ENCODE peak calls at places on chromosomes 2 and 18, in ten cellular contexts. One of them, this sample, is unnamed.

GRCh38 chr18:49731860-49732311 is 81.4 kb downstream of the ACAA2 start:
- DNase-seq in hippocampal formation: no peak
- DNase-seq in body of pancreas: no peak
- DNase-seq in NCI-H345: no peak
- DNase-seq in activated effector memory CD4-positive, alpha-beta T cell treated with anti-CD3 and anti-CD28 coated beads, Interleukin-2, amount 50 U/mL, for 16 hours: no peak
- DNase-seq in stimulated activated CD4-positive, alpha-beta T cell treated with anti-CD3 and anti-CD28 coated beads, TNF-alpha, amount 100 ng/mL, for 1 hour: no peak
- DNase-seq in M059J: no peak
- DNase-seq in GM12864: no peak
- DNase-seq in activated CD4-positive, alpha-beta T cell treated with anti-CD3 and anti-CD28 coated beads, Interleukin-2, amount 50 U/mL, for 48 hours: no peak
- DNase-seq in AG08396: no peak
- DNase-seq in this sample: no peak

GRCh38 chr2:45233301-45233700 is 224.0 kb upstream of the SIX2 start:
- DNase-seq in hippocampal formation: no peak
- DNase-seq in body of pancreas: no peak
- DNase-seq in NCI-H345: no peak
- DNase-seq in activated effector memory CD4-positive, alpha-beta T cell treated with anti-CD3 and anti-CD28 coated beads, Interleukin-2, amount 50 U/mL, for 16 hours: no peak
- DNase-seq in stimulated activated CD4-positive, alpha-beta T cell treated with anti-CD3 and anti-CD28 coated beads, TNF-alpha, amount 100 ng/mL, for 1 hour: no peak
- DNase-seq in M059J: no peak
- DNase-seq in GM12864: no peak
- DNase-seq in activated CD4-positive, alpha-beta T cell treated with anti-CD3 and anti-CD28 coated beads, Interleukin-2, amount 50 U/mL, for 48 hours: no peak
- DNase-seq in AG08396: no peak
- DNase-seq in this sample: no peak

GRCh38 chr18:58496937-58497336 is 132.0 kb downstream of the ALPK2 start:
- DNase-seq in hippocampal formation: no peak
- DNase-seq in body of pancreas: no peak
- DNase-seq in NCI-H345: no peak
- DNase-seq in activated effector memory CD4-positive, alpha-beta T cell treated with anti-CD3 and anti-CD28 coated beads, Interleukin-2, amount 50 U/mL, for 16 hours: no peak
- DNase-seq in stimulated activated CD4-positive, alpha-beta T cell treated with anti-CD3 and anti-CD28 coated beads, TNF-alpha, amount 100 ng/mL, for 1 hour: no peak
- DNase-seq in M059J: peak
- DNase-seq in GM12864: no peak
- DNase-seq in activated CD4-positive, alpha-beta T cell treated with anti-CD3 and anti-CD28 coated beads, Interleukin-2, amount 50 U/mL, for 48 hours: no peak
- DNase-seq in AG08396: no peak
- DNase-seq in this sample: no peak

GRCh38 chr2:1546901-1547300 is 133.6 kb downstream of the TPO start:
- DNase-seq in hippocampal formation: no peak
- DNase-seq in body of pancreas: no peak
- DNase-seq in NCI-H345: no peak
- DNase-seq in activated effector memory CD4-positive, alpha-beta T cell treated with anti-CD3 and anti-CD28 coated beads, Interleukin-2, amount 50 U/mL, for 16 hours: no peak
- DNase-seq in stimulated activated CD4-positive, alpha-beta T cell treated with anti-CD3 and anti-CD28 coated beads, TNF-alpha, amount 100 ng/mL, for 1 hour: no peak
- DNase-seq in M059J: no peak
- DNase-seq in GM12864: no peak
- DNase-seq in activated CD4-positive, alpha-beta T cell treated with anti-CD3 and anti-CD28 coated beads, Interleukin-2, amount 50 U/mL, for 48 hours: no peak
- DNase-seq in AG08396: no peak
- DNase-seq in this sample: no peak

GRCh38 chr2:84741182-84741822 is 139.6 kb downstream of the TRABD2A start:
- DNase-seq in hippocampal formation: no peak
- DNase-seq in body of pancreas: no peak
- DNase-seq in NCI-H345: peak
- DNase-seq in activated effector memory CD4-positive, alpha-beta T cell treated with anti-CD3 and anti-CD28 coated beads, Interleukin-2, amount 50 U/mL, for 16 hours: peak
- DNase-seq in stimulated activated CD4-positive, alpha-beta T cell treated with anti-CD3 and anti-CD28 coated beads, TNF-alpha, amount 100 ng/mL, for 1 hour: peak
- DNase-seq in M059J: peak
- DNase-seq in GM12864: peak
- DNase-seq in activated CD4-positive, alpha-beta T cell treated with anti-CD3 and anti-CD28 coated beads, Interleukin-2, amount 50 U/mL, for 48 hours: peak
- DNase-seq in AG08396: no peak
- DNase-seq in this sample: no peak

GRCh38 chr2:96185516-96185915 is 23.1 kb downstream of the STARD7 start:
- DNase-seq in hippocampal formation: no peak
- DNase-seq in body of pancreas: no peak
- DNase-seq in NCI-H345: no peak
- DNase-seq in activated effector memory CD4-positive, alpha-beta T cell treated with anti-CD3 and anti-CD28 coated beads, Interleukin-2, amount 50 U/mL, for 16 hours: no peak
- DNase-seq in stimulated activated CD4-positive, alpha-beta T cell treated with anti-CD3 and anti-CD28 coated beads, TNF-alpha, amount 100 ng/mL, for 1 hour: no peak
- DNase-seq in M059J: no peak
- DNase-seq in GM12864: no peak
- DNase-seq in activated CD4-positive, alpha-beta T cell treated with anti-CD3 and anti-CD28 coated beads, Interleukin-2, amount 50 U/mL, for 48 hours: no peak
- DNase-seq in AG08396: no peak
- DNase-seq in this sample: no peak

GRCh38 chr18:78728301-78729098 is 251.1 kb upstream of the SALL3 start:
- DNase-seq in hippocampal formation: no peak
- DNase-seq in body of pancreas: no peak
- DNase-seq in NCI-H345: no peak
- DNase-seq in activated effector memory CD4-positive, alpha-beta T cell treated with anti-CD3 and anti-CD28 coated beads, Interleukin-2, amount 50 U/mL, for 16 hours: peak
- DNase-seq in stimulated activated CD4-positive, alpha-beta T cell treated with anti-CD3 and anti-CD28 coated beads, TNF-alpha, amount 100 ng/mL, for 1 hour: no peak
- DNase-seq in M059J: no peak
- DNase-seq in GM12864: no peak
- DNase-seq in activated CD4-positive, alpha-beta T cell treated with anti-CD3 and anti-CD28 coated beads, Interleukin-2, amount 50 U/mL, for 48 hours: no peak
- DNase-seq in AG08396: no peak
- DNase-seq in this sample: no peak

GRCh38 chr2:239399404-239399999 is 1.3 kb downstream of the HDAC4 start:
- DNase-seq in hippocampal formation: no peak
- DNase-seq in body of pancreas: peak
- DNase-seq in NCI-H345: peak
- DNase-seq in activated effector memory CD4-positive, alpha-beta T cell treated with anti-CD3 and anti-CD28 coated beads, Interleukin-2, amount 50 U/mL, for 16 hours: peak
- DNase-seq in stimulated activated CD4-positive, alpha-beta T cell treated with anti-CD3 and anti-CD28 coated beads, TNF-alpha, amount 100 ng/mL, for 1 hour: no peak
- DNase-seq in M059J: peak
- DNase-seq in GM12864: no peak
- DNase-seq in activated CD4-positive, alpha-beta T cell treated with anti-CD3 and anti-CD28 coated beads, Interleukin-2, amount 50 U/mL, for 48 hours: peak
- DNase-seq in AG08396: no peak
- DNase-seq in this sample: no peak

GRCh38 chr2:147808520-147808919 is 36.3 kb upstream of the ACVR2A start:
- DNase-seq in hippocampal formation: no peak
- DNase-seq in body of pancreas: no peak
- DNase-seq in NCI-H345: no peak
- DNase-seq in activated effector memory CD4-positive, alpha-beta T cell treated with anti-CD3 and anti-CD28 coated beads, Interleukin-2, amount 50 U/mL, for 16 hours: no peak
- DNase-seq in stimulated activated CD4-positive, alpha-beta T cell treated with anti-CD3 and anti-CD28 coated beads, TNF-alpha, amount 100 ng/mL, for 1 hour: no peak
- DNase-seq in M059J: no peak
- DNase-seq in GM12864: no peak
- DNase-seq in activated CD4-positive, alpha-beta T cell treated with anti-CD3 and anti-CD28 coated beads, Interleukin-2, amount 50 U/mL, for 48 hours: no peak
- DNase-seq in AG08396: no peak
- DNase-seq in this sample: no peak

GRCh38 chr2:43105586-43106562 is 120.5 kb downstream of the ZFP36L2 start:
- DNase-seq in hippocampal formation: no peak
- DNase-seq in body of pancreas: no peak
- DNase-seq in NCI-H345: no peak
- DNase-seq in activated effector memory CD4-positive, alpha-beta T cell treated with anti-CD3 and anti-CD28 coated beads, Interleukin-2, amount 50 U/mL, for 16 hours: no peak
- DNase-seq in stimulated activated CD4-positive, alpha-beta T cell treated with anti-CD3 and anti-CD28 coated beads, TNF-alpha, amount 100 ng/mL, for 1 hour: no peak
- DNase-seq in M059J: peak
- DNase-seq in GM12864: peak
- DNase-seq in activated CD4-positive, alpha-beta T cell treated with anti-CD3 and anti-CD28 coated beads, Interleukin-2, amount 50 U/mL, for 48 hours: no peak
- DNase-seq in AG08396: peak
- DNase-seq in this sample: no peak

GRCh38 chr2:213934560-213934959 is 476.3 kb upstream of the VWC2L start:
- DNase-seq in hippocampal formation: no peak
- DNase-seq in body of pancreas: no peak
- DNase-seq in NCI-H345: no peak
- DNase-seq in activated effector memory CD4-positive, alpha-beta T cell treated with anti-CD3 and anti-CD28 coated beads, Interleukin-2, amount 50 U/mL, for 16 hours: no peak
- DNase-seq in stimulated activated CD4-positive, alpha-beta T cell treated with anti-CD3 and anti-CD28 coated beads, TNF-alpha, amount 100 ng/mL, for 1 hour: no peak
- DNase-seq in M059J: peak
- DNase-seq in GM12864: peak
- DNase-seq in activated CD4-positive, alpha-beta T cell treated with anti-CD3 and anti-CD28 coated beads, Interleukin-2, amount 50 U/mL, for 48 hours: no peak
- DNase-seq in AG08396: no peak
- DNase-seq in this sample: no peak

GRCh38 chr2:114797942-114798341 is 355.5 kb downstream of the DPP10 start:
- DNase-seq in hippocampal formation: no peak
- DNase-seq in body of pancreas: no peak
- DNase-seq in NCI-H345: no peak
- DNase-seq in activated effector memory CD4-positive, alpha-beta T cell treated with anti-CD3 and anti-CD28 coated beads, Interleukin-2, amount 50 U/mL, for 16 hours: no peak
- DNase-seq in stimulated activated CD4-positive, alpha-beta T cell treated with anti-CD3 and anti-CD28 coated beads, TNF-alpha, amount 100 ng/mL, for 1 hour: no peak
- DNase-seq in M059J: no peak
- DNase-seq in GM12864: no peak
- DNase-seq in activated CD4-positive, alpha-beta T cell treated with anti-CD3 and anti-CD28 coated beads, Interleukin-2, amount 50 U/mL, for 48 hours: no peak
- DNase-seq in AG08396: no peak
- DNase-seq in this sample: no peak

GRCh38 chr2:88624477-88624876 is 2.8 kb downstream of the EIF2AK3 start:
- DNase-seq in hippocampal formation: no peak
- DNase-seq in body of pancreas: no peak
- DNase-seq in NCI-H345: no peak
- DNase-seq in activated effector memory CD4-positive, alpha-beta T cell treated with anti-CD3 and anti-CD28 coated beads, Interleukin-2, amount 50 U/mL, for 16 hours: no peak
- DNase-seq in stimulated activated CD4-positive, alpha-beta T cell treated with anti-CD3 and anti-CD28 coated beads, TNF-alpha, amount 100 ng/mL, for 1 hour: no peak
- DNase-seq in M059J: no peak
- DNase-seq in GM12864: no peak
- DNase-seq in activated CD4-positive, alpha-beta T cell treated with anti-CD3 and anti-CD28 coated beads, Interleukin-2, amount 50 U/mL, for 48 hours: no peak
- DNase-seq in AG08396: no peak
- DNase-seq in this sample: no peak

GRCh38 chr2:72757177-72757775 is 68.6 kb downstream of the EXOC6B start:
- DNase-seq in hippocampal formation: no peak
- DNase-seq in body of pancreas: peak
- DNase-seq in NCI-H345: no peak
- DNase-seq in activated effector memory CD4-positive, alpha-beta T cell treated with anti-CD3 and anti-CD28 coated beads, Interleukin-2, amount 50 U/mL, for 16 hours: no peak
- DNase-seq in stimulated activated CD4-positive, alpha-beta T cell treated with anti-CD3 and anti-CD28 coated beads, TNF-alpha, amount 100 ng/mL, for 1 hour: no peak
- DNase-seq in M059J: peak
- DNase-seq in GM12864: no peak
- DNase-seq in activated CD4-positive, alpha-beta T cell treated with anti-CD3 and anti-CD28 coated beads, Interleukin-2, amount 50 U/mL, for 48 hours: no peak
- DNase-seq in AG08396: peak
- DNase-seq in this sample: no peak

GRCh38 chr2:218271865-218272530 is 1.7 kb downstream of the PNKD start:
- DNase-seq in hippocampal formation: no peak
- DNase-seq in body of pancreas: no peak
- DNase-seq in NCI-H345: no peak
- DNase-seq in activated effector memory CD4-positive, alpha-beta T cell treated with anti-CD3 and anti-CD28 coated beads, Interleukin-2, amount 50 U/mL, for 16 hours: no peak
- DNase-seq in stimulated activated CD4-positive, alpha-beta T cell treated with anti-CD3 and anti-CD28 coated beads, TNF-alpha, amount 100 ng/mL, for 1 hour: no peak
- DNase-seq in M059J: no peak
- DNase-seq in GM12864: no peak
- DNase-seq in activated CD4-positive, alpha-beta T cell treated with anti-CD3 and anti-CD28 coated beads, Interleukin-2, amount 50 U/mL, for 48 hours: no peak
- DNase-seq in AG08396: no peak
- DNase-seq in this sample: no peak

GRCh38 chr2:7825591-7826312 is 856.1 kb upstream of the ID2 start:
- DNase-seq in hippocampal formation: no peak
- DNase-seq in body of pancreas: peak
- DNase-seq in NCI-H345: no peak
- DNase-seq in activated effector memory CD4-positive, alpha-beta T cell treated with anti-CD3 and anti-CD28 coated beads, Interleukin-2, amount 50 U/mL, for 16 hours: peak
- DNase-seq in stimulated activated CD4-positive, alpha-beta T cell treated with anti-CD3 and anti-CD28 coated beads, TNF-alpha, amount 100 ng/mL, for 1 hour: no peak
- DNase-seq in M059J: no peak
- DNase-seq in GM12864: peak
- DNase-seq in activated CD4-positive, alpha-beta T cell treated with anti-CD3 and anti-CD28 coated beads, Interleukin-2, amount 50 U/mL, for 48 hours: peak
- DNase-seq in AG08396: peak
- DNase-seq in this sample: no peak

GRCh38 chr2:8469709-8470493 is 212.0 kb upstream of the ID2 start:
- DNase-seq in hippocampal formation: no peak
- DNase-seq in body of pancreas: no peak
- DNase-seq in NCI-H345: no peak
- DNase-seq in activated effector memory CD4-positive, alpha-beta T cell treated with anti-CD3 and anti-CD28 coated beads, Interleukin-2, amount 50 U/mL, for 16 hours: no peak
- DNase-seq in stimulated activated CD4-positive, alpha-beta T cell treated with anti-CD3 and anti-CD28 coated beads, TNF-alpha, amount 100 ng/mL, for 1 hour: no peak
- DNase-seq in M059J: peak
- DNase-seq in GM12864: no peak
- DNase-seq in activated CD4-positive, alpha-beta T cell treated with anti-CD3 and anti-CD28 coated beads, Interleukin-2, amount 50 U/mL, for 48 hours: no peak
- DNase-seq in AG08396: no peak
- DNase-seq in this sample: no peak

GRCh38 chr18:12236934-12237832 is 17.0 kb upstream of the CIDEA start:
- DNase-seq in hippocampal formation: peak
- DNase-seq in body of pancreas: peak
- DNase-seq in NCI-H345: peak
- DNase-seq in activated effector memory CD4-positive, alpha-beta T cell treated with anti-CD3 and anti-CD28 coated beads, Interleukin-2, amount 50 U/mL, for 16 hours: peak
- DNase-seq in stimulated activated CD4-positive, alpha-beta T cell treated with anti-CD3 and anti-CD28 coated beads, TNF-alpha, amount 100 ng/mL, for 1 hour: peak
- DNase-seq in M059J: peak
- DNase-seq in GM12864: no peak
- DNase-seq in activated CD4-positive, alpha-beta T cell treated with anti-CD3 and anti-CD28 coated beads, Interleukin-2, amount 50 U/mL, for 48 hours: peak
- DNase-seq in AG08396: peak
- DNase-seq in this sample: peak

GRCh38 chr2:239292956-239293355 is 107.9 kb downstream of the HDAC4 start:
- DNase-seq in hippocampal formation: no peak
- DNase-seq in body of pancreas: no peak
- DNase-seq in NCI-H345: no peak
- DNase-seq in activated effector memory CD4-positive, alpha-beta T cell treated with anti-CD3 and anti-CD28 coated beads, Interleukin-2, amount 50 U/mL, for 16 hours: peak
- DNase-seq in stimulated activated CD4-positive, alpha-beta T cell treated with anti-CD3 and anti-CD28 coated beads, TNF-alpha, amount 100 ng/mL, for 1 hour: no peak
- DNase-seq in M059J: no peak
- DNase-seq in GM12864: no peak
- DNase-seq in activated CD4-positive, alpha-beta T cell treated with anti-CD3 and anti-CD28 coated beads, Interleukin-2, amount 50 U/mL, for 48 hours: no peak
- DNase-seq in AG08396: no peak
- DNase-seq in this sample: no peak

GRCh38 chr2:28274911-28275685 is 117.6 kb upstream of the FOSL2 start:
- DNase-seq in hippocampal formation: no peak
- DNase-seq in body of pancreas: no peak
- DNase-seq in NCI-H345: no peak
- DNase-seq in activated effector memory CD4-positive, alpha-beta T cell treated with anti-CD3 and anti-CD28 coated beads, Interleukin-2, amount 50 U/mL, for 16 hours: no peak
- DNase-seq in stimulated activated CD4-positive, alpha-beta T cell treated with anti-CD3 and anti-CD28 coated beads, TNF-alpha, amount 100 ng/mL, for 1 hour: no peak
- DNase-seq in M059J: peak
- DNase-seq in GM12864: peak
- DNase-seq in activated CD4-positive, alpha-beta T cell treated with anti-CD3 and anti-CD28 coated beads, Interleukin-2, amount 50 U/mL, for 48 hours: no peak
- DNase-seq in AG08396: peak
- DNase-seq in this sample: no peak

GRCh38 chr2:23436346-23437099 is 51.5 kb downstream of the KLHL29 start:
- DNase-seq in hippocampal formation: no peak
- DNase-seq in body of pancreas: peak
- DNase-seq in NCI-H345: no peak
- DNase-seq in activated effector memory CD4-positive, alpha-beta T cell treated with anti-CD3 and anti-CD28 coated beads, Interleukin-2, amount 50 U/mL, for 16 hours: no peak
- DNase-seq in stimulated activated CD4-positive, alpha-beta T cell treated with anti-CD3 and anti-CD28 coated beads, TNF-alpha, amount 100 ng/mL, for 1 hour: no peak
- DNase-seq in M059J: peak
- DNase-seq in GM12864: no peak
- DNase-seq in activated CD4-positive, alpha-beta T cell treated with anti-CD3 and anti-CD28 coated beads, Interleukin-2, amount 50 U/mL, for 48 hours: peak
- DNase-seq in AG08396: no peak
- DNase-seq in this sample: no peak

GRCh38 chr18:12310762-12311161 is 2.7 kb downstream of the TUBB6 start:
- DNase-seq in hippocampal formation: no peak
- DNase-seq in body of pancreas: no peak
- DNase-seq in NCI-H345: no peak
- DNase-seq in activated effector memory CD4-positive, alpha-beta T cell treated with anti-CD3 and anti-CD28 coated beads, Interleukin-2, amount 50 U/mL, for 16 hours: no peak
- DNase-seq in stimulated activated CD4-positive, alpha-beta T cell treated with anti-CD3 and anti-CD28 coated beads, TNF-alpha, amount 100 ng/mL, for 1 hour: no peak
- DNase-seq in M059J: no peak
- DNase-seq in GM12864: no peak
- DNase-seq in activated CD4-positive, alpha-beta T cell treated with anti-CD3 and anti-CD28 coated beads, Interleukin-2, amount 50 U/mL, for 48 hours: no peak
- DNase-seq in AG08396: no peak
- DNase-seq in this sample: no peak

GRCh38 chr2:12637754-12638153 is 79.0 kb upstream of the TRIB2 start:
- DNase-seq in hippocampal formation: no peak
- DNase-seq in body of pancreas: no peak
- DNase-seq in NCI-H345: no peak
- DNase-seq in activated effector memory CD4-positive, alpha-beta T cell treated with anti-CD3 and anti-CD28 coated beads, Interleukin-2, amount 50 U/mL, for 16 hours: no peak
- DNase-seq in stimulated activated CD4-positive, alpha-beta T cell treated with anti-CD3 and anti-CD28 coated beads, TNF-alpha, amount 100 ng/mL, for 1 hour: no peak
- DNase-seq in M059J: peak
- DNase-seq in GM12864: no peak
- DNase-seq in activated CD4-positive, alpha-beta T cell treated with anti-CD3 and anti-CD28 coated beads, Interleukin-2, amount 50 U/mL, for 48 hours: no peak
- DNase-seq in AG08396: no peak
- DNase-seq in this sample: no peak

GRCh38 chr2:223180463-223180862 is 128.5 kb downstream of the KCNE4 start:
- DNase-seq in hippocampal formation: no peak
- DNase-seq in body of pancreas: no peak
- DNase-seq in NCI-H345: no peak
- DNase-seq in activated effector memory CD4-positive, alpha-beta T cell treated with anti-CD3 and anti-CD28 coated beads, Interleukin-2, amount 50 U/mL, for 16 hours: no peak
- DNase-seq in stimulated activated CD4-positive, alpha-beta T cell treated with anti-CD3 and anti-CD28 coated beads, TNF-alpha, amount 100 ng/mL, for 1 hour: no peak
- DNase-seq in M059J: peak
- DNase-seq in GM12864: no peak
- DNase-seq in activated CD4-positive, alpha-beta T cell treated with anti-CD3 and anti-CD28 coated beads, Interleukin-2, amount 50 U/mL, for 48 hours: no peak
- DNase-seq in AG08396: no peak
- DNase-seq in this sample: no peak

GRCh38 chr2:67952066-67952465 is 110.7 kb downstream of the C1D start:
- DNase-seq in hippocampal formation: no peak
- DNase-seq in body of pancreas: no peak
- DNase-seq in NCI-H345: no peak
- DNase-seq in activated effector memory CD4-positive, alpha-beta T cell treated with anti-CD3 and anti-CD28 coated beads, Interleukin-2, amount 50 U/mL, for 16 hours: no peak
- DNase-seq in stimulated activated CD4-positive, alpha-beta T cell treated with anti-CD3 and anti-CD28 coated beads, TNF-alpha, amount 100 ng/mL, for 1 hour: no peak
- DNase-seq in M059J: no peak
- DNase-seq in GM12864: no peak
- DNase-seq in activated CD4-positive, alpha-beta T cell treated with anti-CD3 and anti-CD28 coated beads, Interleukin-2, amount 50 U/mL, for 48 hours: no peak
- DNase-seq in AG08396: no peak
- DNase-seq in this sample: no peak